ENCODE peak calls at places on chromosome 22, in four cellular contexts. One of them, this sample, is unnamed.

GRCh38 chr22:32249231-32249630 is 5.9 kb downstream of the SLC5A4 start:
- DNase-seq in endothelial cell of umbilical vein: no peak
- DNase-seq in uterus: no peak
- DNase-seq in right lobe of liver: no peak
- DNase-seq in this sample: no peak

GRCh38 chr22:17366329-17366728 is 2.9 kb upstream of the CECR2 start:
- DNase-seq in endothelial cell of umbilical vein: no peak
- DNase-seq in uterus: no peak
- DNase-seq in right lobe of liver: no peak
- DNase-seq in this sample: no peak

GRCh38 chr22:45645526-45646414 is 25.9 kb upstream of the ATXN10 start:
- DNase-seq in uterus: peak
- DNase-seq in endothelial cell of umbilical vein: peak
- DNase-seq in right lobe of liver: peak
- DNase-seq in this sample: peak

GRCh38 chr22:45341503-45341902 is 31.8 kb downstream of the FAM118A start:
- DNase-seq in uterus: no peak
- DNase-seq in right lobe of liver: no peak
- DNase-seq in endothelial cell of umbilical vein: no peak
- DNase-seq in this sample: no peak

GRCh38 chr22:48217596-48217995 is 1455.1 kb downstream of the TBC1D22A start:
- DNase-seq in uterus: no peak
- DNase-seq in endothelial cell of umbilical vein: no peak
- DNase-seq in right lobe of liver: no peak
- DNase-seq in this sample: no peak

GRCh38 chr22:40665312-40665711 is 14.0 kb upstream of the MCHR1 start:
- DNase-seq in right lobe of liver: no peak
- DNase-seq in uterus: peak
- DNase-seq in endothelial cell of umbilical vein: no peak
- DNase-seq in this sample: peak

GRCh38 chr22:48695251-48695650 is 1132.4 kb downstream of the BRD1 start:
- DNase-seq in uterus: no peak
- DNase-seq in right lobe of liver: peak
- DNase-seq in endothelial cell of umbilical vein: no peak
- DNase-seq in this sample: no peak

GRCh38 chr22:48358886-48359612 is 1468.6 kb downstream of the BRD1 start:
- DNase-seq in right lobe of liver: peak
- DNase-seq in endothelial cell of umbilical vein: no peak
- DNase-seq in uterus: no peak
- DNase-seq in this sample: peak

GRCh38 chr22:48721394-48721666 is 1106.3 kb downstream of the BRD1 start:
- DNase-seq in endothelial cell of umbilical vein: no peak
- DNase-seq in right lobe of liver: no peak
- DNase-seq in uterus: no peak
- DNase-seq in this sample: no peak

GRCh38 chr22:11628651-11629511 is 3899.1 kb upstream of the OR11H1 start:
- DNase-seq in endothelial cell of umbilical vein: no peak
- DNase-seq in uterus: no peak
- DNase-seq in right lobe of liver: peak
- DNase-seq in this sample: no peak

GRCh38 chr22:37282385-37282677 is at the start of gene CYTH4:
- DNase-seq in uterus: no peak
- DNase-seq in right lobe of liver: peak
- DNase-seq in endothelial cell of umbilical vein: peak
- DNase-seq in this sample: no peak
- TF ChIP-seq POLR2A in uterus: no peak
- TF ChIP-seq POLR2A in right lobe of liver: peak
- TF ChIP-seq POLR2A in endothelial cell of umbilical vein: no peak
- TF ChIP-seq POLR2A in this sample: no peak

GRCh38 chr22:35914665-35915476 is 113.8 kb downstream of the RBFOX2 start:
- DNase-seq in right lobe of liver: no peak
- DNase-seq in uterus: peak
- DNase-seq in endothelial cell of umbilical vein: peak
- DNase-seq in this sample: no peak
- H3K4me3 ChIP-seq in right lobe of liver: peak
- H3K4me3 ChIP-seq in uterus: peak
- H3K4me3 ChIP-seq in endothelial cell of umbilical vein: peak
- H3K4me3 ChIP-seq in this sample: peak

DNA sequence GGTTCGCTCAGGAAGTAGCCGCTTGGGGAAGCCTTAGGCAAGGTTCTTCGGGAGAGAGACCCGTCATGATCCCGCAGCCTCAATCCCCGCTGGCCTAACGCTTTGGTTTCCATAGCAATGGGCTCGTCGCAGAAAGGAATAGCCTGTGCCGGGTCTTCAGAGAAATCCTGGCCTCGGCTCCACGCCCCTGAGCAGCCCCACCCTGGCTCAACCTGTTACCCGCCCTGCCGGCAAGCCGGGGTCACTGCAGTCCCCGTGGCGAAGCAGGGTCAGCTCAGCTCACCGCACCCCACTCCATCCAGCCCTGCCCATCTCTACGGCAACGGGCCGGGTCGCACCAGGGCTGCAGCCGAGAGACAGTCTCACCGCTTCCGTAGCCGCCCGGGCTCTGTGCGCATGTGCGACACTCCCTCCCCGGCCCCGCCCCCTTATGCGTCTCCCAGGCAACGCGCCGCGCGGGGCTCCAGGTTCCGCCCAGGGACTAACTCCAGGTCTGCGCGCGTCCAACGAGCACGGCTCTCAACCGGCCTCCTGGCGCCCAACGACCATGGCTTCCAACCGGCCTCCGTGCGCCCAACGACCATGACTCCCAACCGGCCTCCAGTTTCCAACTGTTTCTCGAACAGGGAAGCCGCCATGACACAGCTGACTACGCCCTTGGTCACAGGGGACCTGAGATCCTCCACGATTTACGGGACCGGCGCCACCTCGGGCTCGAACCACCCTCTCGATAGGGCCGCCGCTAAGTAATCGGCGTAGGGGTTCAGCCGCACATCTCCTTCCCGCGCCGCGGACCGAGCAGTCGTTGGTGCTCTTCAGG is at the start of gene DUSP18:
- DNase-seq in right lobe of liver: peak
- DNase-seq in endothelial cell of umbilical vein: peak
- DNase-seq in uterus: peak
- DNase-seq in this sample: peak
- TF ChIP-seq POLR2A in right lobe of liver: no peak
- TF ChIP-seq POLR2A in endothelial cell of umbilical vein: peak
- TF ChIP-seq POLR2A in uterus: peak
- TF ChIP-seq POLR2A in this sample: peak

DNA sequence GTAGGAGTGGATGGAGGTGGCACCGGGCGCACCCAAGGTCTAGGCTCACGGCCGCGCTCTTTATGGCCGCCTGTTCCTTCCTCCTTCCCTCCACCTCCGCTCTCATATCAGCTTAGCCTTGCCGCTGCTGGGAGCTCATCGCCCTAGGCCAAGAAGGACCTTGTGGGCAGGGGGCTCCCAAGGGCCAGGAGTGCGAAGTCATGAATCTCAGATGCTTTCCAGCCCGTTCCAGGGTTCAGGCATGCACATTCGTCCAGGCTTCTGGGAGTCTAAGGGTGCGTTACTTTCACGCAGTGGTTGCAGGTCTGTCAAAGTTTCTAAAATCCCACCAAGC is 4.1 kb upstream of the GALR3 start:
- DNase-seq in right lobe of liver: no peak
- DNase-seq in uterus: no peak
- DNase-seq in endothelial cell of umbilical vein: no peak
- DNase-seq in this sample: no peak
- H3K4me3 ChIP-seq in right lobe of liver: peak
- H3K4me3 ChIP-seq in uterus: peak
- H3K4me3 ChIP-seq in endothelial cell of umbilical vein: no peak
- H3K4me3 ChIP-seq in this sample: no peak

GRCh38 chr22:21961886-21962654 is 9.4 kb upstream of the PPM1F start:
- DNase-seq in uterus: no peak
- DNase-seq in right lobe of liver: no peak
- DNase-seq in endothelial cell of umbilical vein: no peak
- DNase-seq in this sample: no peak

GRCh38 chr22:21960200-21961126 is 7.8 kb upstream of the PPM1F start:
- DNase-seq in endothelial cell of umbilical vein: no peak
- DNase-seq in right lobe of liver: no peak
- DNase-seq in uterus: no peak
- DNase-seq in this sample: no peak

GRCh38 chr22:21959274-21960074 is 6.8 kb upstream of the PPM1F start:
- DNase-seq in uterus: no peak
- DNase-seq in right lobe of liver: no peak
- DNase-seq in endothelial cell of umbilical vein: no peak
- DNase-seq in this sample: no peak

GRCh38 chr22:21961127-21961867 is 8.6 kb upstream of the PPM1F start:
- DNase-seq in uterus: no peak
- DNase-seq in endothelial cell of umbilical vein: no peak
- DNase-seq in right lobe of liver: no peak
- DNase-seq in this sample: peak

DNA sequence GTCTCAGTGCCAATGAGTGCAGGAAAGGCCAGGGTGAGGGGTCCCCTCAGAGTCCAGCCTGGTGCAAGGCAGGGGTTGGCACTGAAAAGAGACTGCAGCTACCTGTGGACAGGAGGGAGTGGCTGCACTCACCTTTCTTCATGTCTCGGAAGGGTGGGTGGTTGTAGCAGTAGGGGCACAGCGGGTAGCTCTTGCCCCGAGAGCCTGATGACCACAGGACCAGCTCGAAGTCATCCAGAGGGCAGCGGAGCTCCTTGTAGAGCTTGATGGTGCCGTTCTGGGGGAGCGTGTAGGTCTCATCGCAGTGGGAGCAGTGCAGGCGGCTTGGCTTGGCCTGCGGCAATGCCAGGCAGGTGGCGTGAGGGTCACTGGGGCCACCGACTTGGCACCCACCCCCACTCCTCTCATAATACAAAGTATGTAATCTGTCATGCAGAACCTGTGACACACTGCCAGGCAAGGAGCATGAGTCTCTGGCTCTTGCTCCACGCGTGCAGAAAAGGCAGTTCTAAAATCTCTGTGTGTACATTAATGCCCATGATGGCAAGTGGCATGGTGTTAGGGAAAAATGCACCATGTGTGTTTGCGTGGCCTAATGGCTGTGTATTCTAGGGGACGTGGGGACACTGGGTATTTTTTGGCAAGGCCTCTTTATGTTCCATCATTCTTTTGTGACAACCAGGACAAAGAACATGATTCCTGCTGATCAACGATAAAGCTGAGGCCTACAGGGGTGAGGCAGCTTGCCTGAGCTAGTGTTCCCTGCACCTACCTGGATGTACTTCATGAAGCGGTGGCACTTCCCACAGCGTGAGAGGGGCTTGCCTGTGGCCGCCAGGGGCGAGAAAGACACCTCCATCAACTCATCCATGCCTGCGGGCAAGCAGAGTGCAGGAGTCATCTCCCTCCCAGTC is 6.0 kb upstream of the PPM1F start:
- DNase-seq in right lobe of liver: no peak
- DNase-seq in uterus: no peak
- DNase-seq in endothelial cell of umbilical vein: no peak
- DNase-seq in this sample: no peak
- TF ChIP-seq POLR2A in right lobe of liver: no peak
- TF ChIP-seq POLR2A in uterus: no peak
- TF ChIP-seq POLR2A in endothelial cell of umbilical vein: no peak
- TF ChIP-seq POLR2A in this sample: no peak

GRCh38 chr22:25420471-25420924 is 144.0 kb upstream of the GRK3 start:
- DNase-seq in endothelial cell of umbilical vein: no peak
- DNase-seq in uterus: no peak
- DNase-seq in right lobe of liver: no peak
- DNase-seq in this sample: no peak

GRCh38 chr22:25417792-25418191 is 146.7 kb upstream of the GRK3 start:
- DNase-seq in uterus: no peak
- DNase-seq in right lobe of liver: no peak
- DNase-seq in endothelial cell of umbilical vein: no peak
- DNase-seq in this sample: no peak

GRCh38 chr22:25420925-25421904 is 143.3 kb upstream of the GRK3 start:
- DNase-seq in right lobe of liver: no peak
- DNase-seq in uterus: no peak
- DNase-seq in endothelial cell of umbilical vein: no peak
- DNase-seq in this sample: no peak

GRCh38 chr22:25413620-25414019 is 150.9 kb upstream of the GRK3 start:
- DNase-seq in endothelial cell of umbilical vein: no peak
- DNase-seq in uterus: no peak
- DNase-seq in right lobe of liver: no peak
- DNase-seq in this sample: no peak

GRCh38 chr22:25419247-25420113 is 145.0 kb upstream of the GRK3 start:
- DNase-seq in endothelial cell of umbilical vein: peak
- DNase-seq in right lobe of liver: no peak
- DNase-seq in uterus: no peak
- DNase-seq in this sample: no peak
- H3K4me3 ChIP-seq in endothelial cell of umbilical vein: no peak
- H3K4me3 ChIP-seq in right lobe of liver: no peak
- H3K4me3 ChIP-seq in uterus: no peak
- H3K4me3 ChIP-seq in this sample: no peak

DNA sequence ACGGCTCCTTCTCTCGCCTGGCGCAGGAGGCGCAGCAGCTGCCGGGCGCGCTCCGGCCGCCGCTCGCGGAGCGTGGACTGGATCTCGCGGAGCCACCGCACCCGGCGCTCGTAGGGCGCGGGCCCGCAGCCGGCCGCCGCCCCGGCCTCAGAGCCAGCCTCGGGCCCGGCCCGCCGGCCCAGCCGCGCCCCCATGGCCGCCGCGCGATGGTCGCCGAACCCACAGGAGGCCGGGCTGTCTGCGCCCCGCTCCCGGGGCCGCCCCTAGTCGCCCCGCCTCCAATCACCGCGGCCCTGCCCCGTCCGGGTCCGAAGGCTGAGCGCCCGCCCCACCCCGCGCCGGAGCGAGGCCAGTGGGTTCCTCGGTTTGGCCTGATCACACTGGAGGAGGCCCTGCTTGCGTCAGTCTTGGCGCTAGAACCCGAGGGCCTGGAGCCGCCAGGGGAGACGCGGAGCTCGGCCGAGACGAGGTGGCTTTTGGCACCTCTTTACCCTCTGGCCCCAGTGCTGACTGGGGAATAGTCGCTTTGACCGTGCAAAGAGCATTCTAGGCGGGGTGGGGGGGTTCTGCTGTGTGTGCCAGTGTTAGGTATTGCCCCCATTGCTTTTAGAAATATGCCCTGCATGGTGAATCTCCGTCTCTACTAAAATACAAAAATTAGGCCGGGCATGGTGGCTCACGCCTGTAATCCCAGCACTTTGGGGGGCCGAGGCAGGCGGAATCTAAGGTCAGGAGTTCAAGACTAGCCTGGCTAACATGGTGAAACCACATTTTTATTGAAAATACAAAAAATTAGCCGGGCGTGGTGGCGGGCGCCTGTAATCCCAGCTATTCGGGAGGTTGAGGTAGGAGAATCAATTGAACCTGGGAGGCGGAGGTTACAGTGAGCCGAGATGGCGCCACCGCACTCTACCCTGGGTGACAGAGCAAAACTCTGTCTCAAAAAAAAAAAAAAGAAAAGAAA is at the start of gene LRRC75B:
- DNase-seq in right lobe of liver: peak
- DNase-seq in uterus: peak
- DNase-seq in endothelial cell of umbilical vein: peak
- DNase-seq in this sample: peak
- TF ChIP-seq POLR2A in right lobe of liver: peak
- TF ChIP-seq POLR2A in uterus: no peak
- TF ChIP-seq POLR2A in endothelial cell of umbilical vein: no peak
- TF ChIP-seq POLR2A in this sample: no peak